ENCODE peak calls at places on chromosomes 1 and 21, in ten cellular contexts. One of them, this sample, is unnamed.

GRCh38 chr1:181767001-181767708 is 283.8 kb downstream of the CACNA1E start:
- DNase-seq in RWPE1: no peak
- DNase-seq in GM10248: no peak
- DNase-seq in cardiac fibroblast: no peak
- DNase-seq in CD4-positive, alpha-beta T cell: no peak
- DNase-seq in NCI-H2171 treated with DMSO at 0.1 percent for 48 hours: no peak
- DNase-seq in endothelial cell: no peak
- DNase-seq in OCI-M1: no peak
- DNase-seq in ureter: no peak
- DNase-seq in germinal center: no peak
- DNase-seq in this sample: no peak

GRCh38 chr1:19405195-19405760 is 80.1 kb downstream of the CAPZB start:
- DNase-seq in RWPE1: no peak
- DNase-seq in GM10248: no peak
- DNase-seq in cardiac fibroblast: no peak
- DNase-seq in CD4-positive, alpha-beta T cell: no peak
- DNase-seq in NCI-H2171 treated with DMSO at 0.1 percent for 48 hours: peak
- DNase-seq in endothelial cell: no peak
- DNase-seq in OCI-M1: no peak
- DNase-seq in ureter: no peak
- DNase-seq in germinal center: no peak
- DNase-seq in this sample: no peak

GRCh38 chr21:44793269-44794030 is 8.2 kb downstream of the UBE2G2 start:
- DNase-seq in RWPE1: peak
- DNase-seq in GM10248: peak
- DNase-seq in cardiac fibroblast: peak
- DNase-seq in CD4-positive, alpha-beta T cell: peak
- DNase-seq in NCI-H2171 treated with DMSO at 0.1 percent for 48 hours: peak
- DNase-seq in endothelial cell: peak
- DNase-seq in OCI-M1: peak
- DNase-seq in ureter: no peak
- DNase-seq in germinal center: peak
- DNase-seq in this sample: peak

GRCh38 chr1:159591981-159592380 is 4.4 kb downstream of the APCS start:
- DNase-seq in RWPE1: no peak
- DNase-seq in GM10248: no peak
- DNase-seq in cardiac fibroblast: peak
- DNase-seq in CD4-positive, alpha-beta T cell: no peak
- DNase-seq in NCI-H2171 treated with DMSO at 0.1 percent for 48 hours: no peak
- DNase-seq in endothelial cell: no peak
- DNase-seq in OCI-M1: no peak
- DNase-seq in ureter: no peak
- DNase-seq in germinal center: no peak
- DNase-seq in this sample: no peak

GRCh38 chr1:203706444-203706843 is 58.5 kb upstream of the LAX1 start:
- DNase-seq in RWPE1: peak
- DNase-seq in GM10248: no peak
- DNase-seq in cardiac fibroblast: no peak
- DNase-seq in CD4-positive, alpha-beta T cell: no peak
- DNase-seq in NCI-H2171 treated with DMSO at 0.1 percent for 48 hours: no peak
- DNase-seq in endothelial cell: no peak
- DNase-seq in OCI-M1: no peak
- DNase-seq in ureter: no peak
- DNase-seq in germinal center: no peak
- DNase-seq in this sample: no peak

GRCh38 chr1:33155877-33156538 is 25.8 kb downstream of the TRIM62 start:
- DNase-seq in RWPE1: no peak
- DNase-seq in GM10248: no peak
- DNase-seq in cardiac fibroblast: no peak
- DNase-seq in CD4-positive, alpha-beta T cell: no peak
- DNase-seq in NCI-H2171 treated with DMSO at 0.1 percent for 48 hours: no peak
- DNase-seq in endothelial cell: no peak
- DNase-seq in OCI-M1: no peak
- DNase-seq in ureter: no peak
- DNase-seq in germinal center: no peak
- DNase-seq in this sample: no peak

GRCh38 chr1:218991089-218991488 is 182.6 kb upstream of the LYPLAL1 start:
- DNase-seq in RWPE1: no peak
- DNase-seq in GM10248: no peak
- DNase-seq in cardiac fibroblast: no peak
- DNase-seq in CD4-positive, alpha-beta T cell: no peak
- DNase-seq in NCI-H2171 treated with DMSO at 0.1 percent for 48 hours: no peak
- DNase-seq in endothelial cell: no peak
- DNase-seq in OCI-M1: no peak
- DNase-seq in ureter: no peak
- DNase-seq in germinal center: no peak
- DNase-seq in this sample: no peak

GRCh38 chr1:8540266-8540926 is 222.5 kb downstream of the SLC45A1 start:
- DNase-seq in RWPE1: peak
- DNase-seq in GM10248: no peak
- DNase-seq in cardiac fibroblast: peak
- DNase-seq in CD4-positive, alpha-beta T cell: no peak
- DNase-seq in NCI-H2171 treated with DMSO at 0.1 percent for 48 hours: no peak
- DNase-seq in endothelial cell: no peak
- DNase-seq in OCI-M1: no peak
- DNase-seq in ureter: no peak
- DNase-seq in germinal center: no peak
- DNase-seq in this sample: no peak